ENCODE peak calls at places on chromosome 18, in six cellular contexts. R is IMR-90, D is mesenchymal stem cell, J is neuronal stem cell, Y is H1, K is trophoblast cell. H is an unnamed sample.

GRCh38 chr18:48555465-48555995 is 16.7 kb downstream of the CTIF start:
- DNase-seq in J (no peak), R (no peak), Y (no peak), K (no peak), D (no peak), H (no peak)

GRCh38 chr18:7038330-7038846 is 79.2 kb downstream of the LAMA1 start:
- DNase-seq in R (peak), D (peak), K (peak), J (peak), Y (peak), H (peak)

GRCh38 chr18:38406625-38407024 is 841.0 kb upstream of the CELF4 start:
- DNase-seq in Y (no peak), J (no peak), D (no peak), R (no peak), K (no peak), H (no peak)

GRCh38 chr18:31241900-31242409 is 76.0 kb upstream of the DSG1 start:
- DNase-seq in K (peak), Y (peak), D (peak), R (peak), J (no peak), H (peak)

GRCh38 chr18:48031011-48031480 is 100.6 kb upstream of the SMAD2 start:
- DNase-seq in K (peak), J (peak), R (peak), Y (peak), D (peak), H (peak)

GRCh38 chr18:30754846-30755245 is 287.7 kb downstream of the DSC3 start:
- DNase-seq in R (no peak), J (no peak), D (peak), Y (no peak), K (no peak), H (no peak)

GRCh38 chr18:39523281-39523680 is 1957.7 kb upstream of the CELF4 start:
- DNase-seq in R (peak), J (no peak), K (peak), Y (no peak), D (peak), H (no peak)

GRCh38 chr18:63999871-64000270 is 30.0 kb downstream of the SERPINB8 start:
- DNase-seq in R (no peak), J (no peak), D (no peak), K (no peak), Y (no peak), H (no peak)

GRCh38 chr18:67232406-67232805 is 284.1 kb downstream of the DSEL start:
- DNase-seq in J (no peak), K (peak), Y (no peak), D (peak), R (peak), H (no peak)

GRCh38 chr18:26089247-26090129 is 925 bp downstream of the SS18 start:
- DNase-seq in R (peak), Y (peak), K (no peak), D (peak), J (peak), H (peak)

DNA sequence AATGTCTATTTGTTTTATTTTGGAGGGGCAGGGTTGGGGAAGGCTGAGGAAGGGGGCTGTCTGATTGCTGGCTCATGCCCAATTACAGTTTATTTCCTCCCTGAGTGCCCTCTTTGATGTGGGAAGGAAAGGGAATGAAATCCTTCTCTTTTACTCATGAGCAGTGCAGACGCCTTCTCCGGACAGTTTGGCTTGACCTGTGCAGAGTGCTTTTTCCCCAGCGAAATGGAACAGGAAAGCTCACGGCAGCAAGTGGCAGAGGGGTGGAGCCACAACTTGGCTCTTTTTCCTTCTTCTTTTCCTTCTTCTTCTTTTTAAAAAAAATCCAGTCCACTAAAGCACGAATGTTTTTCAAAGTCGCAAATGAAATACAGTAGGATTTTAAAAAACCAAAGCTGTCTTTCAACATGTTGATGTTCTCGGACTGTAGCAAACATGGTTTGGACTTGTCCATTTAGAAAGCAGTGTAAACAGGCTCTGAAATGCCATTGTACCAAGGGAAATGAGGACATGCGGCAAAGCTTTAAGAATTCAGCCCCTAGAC is 34.6 kb downstream of the RAB31 start:
- DNase-seq in R (peak), K (no peak), D (peak), Y (no peak), J (no peak), H (no peak)
- H4K91ac ChIP-seq in R (peak), K (no peak), D (no peak), Y (no peak), J (no peak), H (no peak)

DNA sequence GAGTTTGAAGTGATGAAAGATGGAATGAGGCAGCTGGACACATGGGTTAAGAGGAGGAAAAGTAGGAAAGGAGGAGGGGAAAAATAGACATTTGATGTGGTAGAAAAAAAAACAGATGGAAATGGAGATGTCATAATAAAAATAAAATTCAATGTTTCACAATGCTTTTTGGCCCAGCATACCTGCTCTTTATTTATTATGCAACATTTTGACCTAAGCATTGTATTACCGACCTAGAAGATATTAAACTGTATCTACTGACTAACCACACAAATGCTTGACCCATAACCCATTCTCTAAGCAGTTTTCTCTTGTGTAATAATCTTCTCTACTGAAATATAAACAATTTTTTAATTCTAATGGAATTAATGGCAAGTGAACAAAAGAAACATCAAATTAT is 362.4 kb downstream of the FBXO15 start:
- DNase-seq in K (no peak), Y (no peak), J (no peak), R (peak), D (no peak), H (no peak)
- H4K91ac ChIP-seq in K (no peak), Y (no peak), J (no peak), R (no peak), D (no peak), H (no peak)

DNA sequence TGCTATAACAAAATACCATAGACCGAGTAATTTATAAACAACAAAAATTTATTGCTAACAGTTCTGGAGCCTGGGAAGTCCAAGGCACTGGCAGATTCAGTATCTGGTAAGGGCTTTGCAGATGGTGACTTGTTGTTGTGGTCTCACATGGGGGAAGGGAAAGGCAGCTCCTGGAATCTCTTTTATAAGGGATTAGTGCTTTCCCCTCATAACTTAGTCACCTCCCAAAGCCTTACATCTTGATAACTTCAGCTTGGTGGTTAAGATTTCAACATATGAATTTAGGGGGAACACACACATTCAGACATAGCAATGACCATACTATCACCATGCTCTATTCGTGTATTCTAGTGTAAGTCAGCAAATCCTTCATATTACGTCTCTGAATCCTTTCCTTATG is 447.6 kb upstream of the TCF4 start:
- DNase-seq in K (no peak), Y (no peak), D (no peak), J (no peak), R (no peak), H (no peak)
- H4K91ac ChIP-seq in K (no peak), Y (no peak), D (no peak), J (no peak), R (no peak), H (no peak)

DNA sequence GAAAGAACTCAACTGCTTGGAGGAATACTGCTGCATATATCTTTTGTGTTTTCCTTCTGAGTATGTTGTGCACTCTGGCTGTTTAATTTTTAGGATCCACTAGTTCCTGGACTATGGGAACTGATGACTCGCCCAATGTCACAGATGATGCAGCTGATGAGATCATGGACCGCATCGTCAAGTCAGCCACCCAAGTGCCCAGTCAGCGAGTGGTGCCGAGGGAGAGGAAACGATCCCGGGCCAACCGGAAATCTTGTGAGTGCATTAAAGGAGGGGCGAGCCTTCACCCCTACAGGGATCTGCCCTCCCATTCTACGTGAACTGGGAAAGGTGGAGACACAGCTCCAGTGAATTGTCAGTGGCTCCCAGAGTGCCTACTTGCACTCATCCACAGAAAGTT is 59.6 kb downstream of the TPGS2 start:
- DNase-seq in Y (no peak), K (no peak), D (no peak), R (peak), J (no peak), H (no peak)
- H4K91ac ChIP-seq in Y (no peak), K (no peak), D (no peak), R (no peak), J (no peak), H (no peak)

GRCh38 chr18:43794363-43794762 is 517.1 kb upstream of the SYT4 start:
- DNase-seq in Y (no peak), D (peak), R (no peak), J (no peak), K (no peak), H (no peak)
- H4K91ac ChIP-seq in Y (no peak), D (no peak), R (no peak), J (no peak), K (no peak), H (no peak)

H was measured in H9.